ENCODE peak calls at places on chromosome 5, in ten cellular contexts. O is spleen, B is HL-60, I is HepG2, A is transverse colon, E is suprapubic skin, C is GM12891, J is breast epithelium, U is SK-N-SH, Y is H1. N is an unnamed sample.
A peak's percentile ranks its signal among the peaks of the same experiment; 100 is the strongest.

GRCh38 chr5:10030219-10030831 is 219.4 kb downstream of the ATPSCKMT start:
- DNase-seq in U (no peak), O (no peak), Y (peak; percentile 62), C (no peak), J (no peak), I (peak; percentile 23), B (no peak), A (peak; percentile 18), E (no peak), N (peak; percentile 77)

GRCh38 chr5:123450114-123450513 is 26.9 kb upstream of the CEP120 start:
- DNase-seq in C (no peak), A (no peak), O (no peak), Y (no peak), E (no peak), U (no peak), B (no peak), J (no peak), I (no peak), N (no peak)

GRCh38 chr5:110738503-110738811 is 350 bp upstream of the SLC25A46 start:
- DNase-seq in A (no peak), E (peak; percentile 79), J (no peak), B (no peak), Y (no peak), C (peak; percentile 30), O (peak; percentile 86), I (no peak), U (peak; percentile 80), N (no peak)

GRCh38 chr5:37768362-37768761 is 71.5 kb downstream of the GDNF start:
- DNase-seq in B (no peak), A (no peak), E (no peak), U (no peak), I (no peak), C (no peak), J (no peak), O (no peak), Y (no peak), N (no peak)

GRCh38 chr5:154813736-154814135 is 36.7 kb downstream of the FAXDC2 start:
- DNase-seq in O (peak; percentile 84), E (no peak), A (no peak), Y (no peak), U (no peak), J (no peak), I (no peak), B (no peak), C (no peak), N (no peak)

GRCh38 chr5:119400248-119400647 is 44.4 kb downstream of the TNFAIP8 start:
- DNase-seq in O (no peak), B (no peak), J (no peak), E (no peak), U (no peak), I (no peak), Y (peak; percentile 29), C (no peak), A (no peak), N (no peak)

GRCh38 chr5:168575391-168576372 is 3.5 kb downstream of the PANK3 start:
- DNase-seq in O (no peak), B (no peak), J (no peak), U (no peak), A (no peak), I (no peak), E (no peak), C (no peak), Y (no peak), N (no peak)

GRCh38 chr5:89878140-89878570 is 531.4 kb downstream of the CETN3 start:
- DNase-seq in J (no peak), O (no peak), U (no peak), C (no peak), B (peak; percentile 4), Y (no peak), A (no peak), E (no peak), I (peak; percentile 6), N (peak; percentile 4)

GRCh38 chr5:179867079-179867465 is 8.5 kb upstream of the MRNIP start:
- DNase-seq in U (peak; percentile 16), O (peak; percentile 40), B (no peak), I (no peak), J (no peak), C (no peak), Y (no peak), E (no peak), A (no peak), N (peak; percentile 23)

GRCh38 chr5:26329562-26330189 is 708.7 kb downstream of the CDH9 start:
- DNase-seq in Y (no peak), C (no peak), I (no peak), U (peak; percentile 14), B (no peak), A (no peak), J (no peak), E (no peak), O (no peak), N (peak; percentile 45)

GRCh38 chr5:132774896-132775295 is 2.1 kb downstream of the SEPTIN8 start:
- DNase-seq in J (no peak), E (no peak), B (no peak), U (no peak), I (no peak), C (no peak), O (no peak), Y (no peak), A (no peak), N (no peak)

GRCh38 chr5:54443264-54443663 is 12.2 kb upstream of the HSPB3 start:
- DNase-seq in U (peak; percentile 40), A (no peak), B (no peak), C (peak; percentile 13), Y (no peak), E (no peak), I (peak; percentile 15), O (no peak), J (no peak), N (peak; percentile 57)

GRCh38 chr5:155472780-155473179 is 459.2 kb downstream of the KIF4B start:
- DNase-seq in Y (no peak), A (no peak), O (no peak), J (no peak), I (no peak), B (no peak), E (no peak), C (no peak), U (no peak), N (no peak)

GRCh38 chr5:125083932-125084331 is 337.5 kb upstream of the ZNF608 start:
- DNase-seq in A (no peak), E (no peak), O (no peak), I (no peak), C (no peak), B (no peak), J (no peak), Y (no peak), U (no peak), N (no peak)

GRCh38 chr5:123951204-123951977 is 439.4 kb downstream of the CSNK1G3 start:
- DNase-seq in O (no peak), E (no peak), U (no peak), B (no peak), I (no peak), A (no peak), J (no peak), Y (no peak), C (no peak), N (no peak)

GRCh38 chr5:42995152-42995751 is 44.9 kb downstream of the ANXA2R start:
- DNase-seq in B (no peak), E (no peak), U (no peak), J (no peak), O (no peak), C (no peak), A (no peak), Y (no peak), I (no peak), N (no peak)

DNA sequence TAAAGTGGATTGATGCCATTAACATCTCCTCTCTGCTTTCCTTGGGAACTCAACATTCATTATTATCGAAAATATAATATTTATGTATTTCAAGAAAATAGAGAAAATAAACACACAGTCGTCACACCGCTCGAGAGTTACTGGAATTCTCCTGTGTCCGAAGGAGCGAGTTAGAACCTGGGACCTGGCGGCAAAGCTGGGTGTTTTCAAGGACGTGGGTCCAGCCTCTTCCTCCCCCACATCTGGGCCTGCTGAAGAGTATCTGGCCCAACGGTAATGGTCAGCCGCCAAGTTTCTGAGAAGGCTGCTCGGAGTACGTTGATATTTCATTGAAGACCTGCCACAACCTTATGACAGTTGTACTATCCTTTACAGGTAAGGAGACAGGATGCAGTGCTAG is 47.9 kb downstream of the IRX2 start:
- DNase-seq in B (no peak), J (no peak), O (no peak), U (no peak), C (no peak), I (no peak), A (no peak), E (no peak), Y (no peak), N (no peak)
- TF ChIP-seq POLR2AphosphoS5 in B (no peak), J (no peak), O (no peak), U (no peak), C (no peak), I (no peak), A (no peak), E (no peak), Y (no peak), N (no peak)

GRCh38 chr5:57884346-57885102 is 401.9 kb upstream of the ACTBL2 start:
- DNase-seq in U (no peak), B (no peak), A (no peak), E (no peak), O (no peak), Y (no peak), J (no peak), C (no peak), I (no peak), N (no peak)
- TF ChIP-seq POLR2AphosphoS5 in U (no peak), B (no peak), A (no peak), E (no peak), O (no peak), Y (no peak), J (no peak), C (no peak), I (no peak), N (no peak)

GRCh38 chr5:167147879-167148278 is 1143.6 kb upstream of the WWC1 start:
- DNase-seq in O (no peak), J (no peak), E (no peak), C (no peak), I (no peak), A (no peak), B (no peak), Y (no peak), U (no peak), N (no peak)
- TF ChIP-seq POLR2AphosphoS5 in O (no peak), J (no peak), E (no peak), C (no peak), I (no peak), A (no peak), B (no peak), Y (no peak), U (no peak), N (no peak)

DNA sequence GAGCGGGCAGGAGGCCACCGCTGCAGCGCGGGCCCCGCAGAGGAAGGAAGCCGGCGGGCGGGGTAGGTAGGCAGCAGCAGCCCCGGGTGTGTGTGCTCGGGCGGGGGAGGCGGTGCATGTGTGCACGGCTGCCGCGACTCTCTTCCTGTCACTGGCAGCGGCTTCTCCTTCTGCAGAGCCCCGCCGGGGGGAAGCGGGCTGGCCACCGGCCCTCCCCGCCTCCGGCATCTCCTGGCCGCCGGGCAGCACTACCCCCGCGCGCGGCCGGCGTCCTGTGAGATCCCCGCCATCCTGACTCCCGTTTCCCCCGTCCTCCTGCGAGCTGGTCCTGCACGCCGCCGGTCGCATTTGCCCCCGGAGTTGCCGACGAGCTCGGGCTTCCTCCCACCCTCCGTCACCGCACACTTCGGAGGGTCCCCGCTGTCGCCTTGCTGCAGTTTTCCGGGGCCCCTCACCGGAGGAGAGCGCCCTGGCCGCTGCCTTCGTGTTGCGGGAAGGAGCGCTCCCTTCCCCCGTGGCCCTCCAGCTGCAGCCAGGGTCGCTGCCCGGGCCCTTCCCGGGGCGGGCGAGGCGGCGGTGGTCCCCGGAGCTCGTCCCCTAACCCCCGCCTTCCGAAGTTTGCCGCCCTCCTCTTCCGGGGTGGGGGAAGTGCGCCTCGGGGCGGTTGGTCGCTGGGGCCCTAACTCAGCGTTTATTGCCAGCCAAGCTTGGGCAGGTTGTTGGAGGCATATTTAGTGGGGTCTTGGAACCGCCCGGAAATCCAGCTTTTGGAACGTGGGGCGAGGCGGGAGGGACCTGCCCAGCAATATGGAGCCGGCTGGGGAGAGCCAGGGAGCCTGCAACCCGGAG is 556 bp downstream of the PIK3R1 start:
- DNase-seq in J (peak; percentile 52), Y (peak; percentile 68), I (peak; percentile 41), O (peak; percentile 95), B (no peak), U (peak; percentile 82), E (peak; percentile 83), C (peak; percentile 57), A (peak; percentile 71), N (peak; percentile 55)
- TF ChIP-seq POLR2AphosphoS5 in J (no peak), Y (no peak), I (no peak), O (peak; percentile 66), B (no peak), U (peak; percentile 46), E (no peak), C (no peak), A (no peak), N (peak; percentile 49)

N was measured in GM23338.